ENCODE peak calls at places on chromosomes 1 and 21, in six cellular contexts. U is T-helper 1 cell; W is right atrium auricular region; C is natural killer cell treated with Interleukin-12 subunit alpha and Interleukin-12 subunit beta and Interleukin-15 and Interleukin-18, amount 100 ng/mL, for 72 hours; Y is KG1; R is stomach. X is an unnamed sample.

GRCh38 chr1:44701141-44701573 is 26.6 kb downstream of the ARMH1 start:
- DNase-seq in U (no peak), W (no peak), C (no peak), Y (no peak), R (no peak), X (no peak)

GRCh38 chr1:50774759-50775351 is 185.2 kb downstream of the FAF1 start:
- DNase-seq in U (no peak), W (no peak), C (no peak), Y (peak; percentile 11), R (no peak), X (peak; percentile 74)

GRCh38 chr1:175520186-175520585 is 223.2 kb downstream of the TNR start:
- DNase-seq in U (no peak), W (no peak), C (no peak), Y (no peak), R (peak; percentile 58), X (no peak)

GRCh38 chr1:19606817-19607706 is 37.0 kb upstream of the NBL1 start:
- DNase-seq in U (peak; percentile 67), W (no peak), C (no peak), Y (no peak), R (no peak), X (no peak)

GRCh38 chr1:153291514-153291913 is 21.2 kb downstream of the PGLYRP3 start:
- DNase-seq in U (no peak), W (peak; percentile 32), C (no peak), Y (no peak), R (no peak), X (no peak)

GRCh38 chr1:169741666-169742394 is 8.0 kb upstream of the SELE start:
- DNase-seq in U (no peak), W (no peak), C (no peak), Y (no peak), R (no peak), X (peak; percentile 70)

GRCh38 chr1:183243190-183244065 is 57.4 kb downstream of the LAMC2 start:
- DNase-seq in U (no peak), W (peak; percentile 85), C (no peak), Y (no peak), R (no peak), X (no peak)

GRCh38 chr1:210236840-210237409 is 4.3 kb downstream of the SERTAD4 start:
- DNase-seq in U (no peak), W (peak; percentile 88), C (no peak), Y (no peak), R (no peak), X (peak; percentile 52)

GRCh38 chr1:168145184-168146159 is 8.7 kb upstream of the GPR161 start:
- DNase-seq in U (peak; percentile 69), W (peak; percentile 87), C (peak; percentile 84), Y (peak; percentile 79), R (peak; percentile 87), X (peak; percentile 91)

GRCh38 chr1:147162093-147162492 is 10.2 kb downstream of the PRKAB2 start:
- DNase-seq in U (no peak), W (no peak), C (no peak), Y (no peak), R (no peak), X (no peak)

GRCh38 chr1:54887665-54888071 is 673 bp upstream of the DHCR24 start:
- DNase-seq in U (no peak), W (peak; percentile 68), C (no peak), Y (no peak), R (peak; percentile 47), X (peak; percentile 13)

GRCh38 chr21:38083534-38083933 is 167.3 kb upstream of the KCNJ6 start:
- DNase-seq in U (no peak), W (no peak), C (no peak), Y (no peak), R (no peak), X (no peak)

GRCh38 chr1:150564051-150564991 is 15.1 kb downstream of the MCL1 start:
- DNase-seq in U (no peak), W (no peak), C (peak; percentile 60), Y (no peak), R (no peak), X (no peak)

GRCh38 chr1:205680073-205680851 is at the start of gene SLC45A3:
- DNase-seq in U (no peak), W (no peak), C (no peak), Y (no peak), R (peak; percentile 49), X (peak; percentile 66)

GRCh38 chr1:213131851-213132655 is 81.0 kb downstream of the RPS6KC1 start:
- DNase-seq in U (no peak), W (no peak), C (no peak), Y (no peak), R (no peak), X (no peak)

GRCh38 chr1:26785611-26786436 is 1.9 kb upstream of the PIGV start:
- DNase-seq in U (no peak), W (no peak), C (no peak), Y (peak; percentile 64), R (no peak), X (peak; percentile 17)

GRCh38 chr1:41618066-41618825 is 133.8 kb upstream of the EDN2 start:
- DNase-seq in U (no peak), W (peak; percentile 86), C (peak; percentile 39), Y (no peak), R (peak; percentile 93), X (no peak)

GRCh38 chr1:15275921-15276683 is 29.1 kb downstream of the FHAD1 start:
- DNase-seq in U (no peak), W (peak; percentile 53), C (no peak), Y (no peak), R (no peak), X (no peak)

GRCh38 chr1:9369964-9370788 is 77.5 kb downstream of the SPSB1 start:
- DNase-seq in U (no peak), W (no peak), C (no peak), Y (no peak), R (no peak), X (no peak)

GRCh38 chr1:229371624-229372023 is 28.8 kb upstream of the CCSAP start:
- DNase-seq in U (no peak), W (no peak), C (no peak), Y (no peak), R (no peak), X (no peak)

GRCh38 chr1:82598816-82599215 is 798.1 kb downstream of the ADGRL2 start:
- DNase-seq in U (no peak), W (no peak), C (no peak), Y (no peak), R (no peak), X (no peak)

GRCh38 chr1:64956733-64957441 is 9.5 kb downstream of the JAK1 start:
- DNase-seq in U (no peak), W (no peak), C (peak; percentile 71), Y (peak; percentile 14), R (no peak), X (no peak)

GRCh38 chr1:164557270-164557669 is 1.7 kb upstream of the PBX1 start:
- DNase-seq in U (no peak), W (no peak), C (no peak), Y (no peak), R (peak; percentile 47), X (no peak)

GRCh38 chr1:195981448-195982139 is 626.6 kb downstream of the KCNT2 start:
- DNase-seq in U (no peak), W (no peak), C (no peak), Y (no peak), R (no peak), X (no peak)

GRCh38 chr1:211333906-211334305 is 7.3 kb downstream of the TRAF5 start:
- DNase-seq in U (no peak), W (no peak), C (no peak), Y (no peak), R (no peak), X (no peak)

GRCh38 chr1:112687361-112687760 is 12.9 kb downstream of the MOV10 start:
- DNase-seq in U (no peak), W (no peak), C (no peak), Y (no peak), R (no peak), X (no peak)

GRCh38 chr1:46134660-46135331 is 2.4 kb upstream of the PIK3R3 start:
- DNase-seq in U (no peak), W (no peak), C (no peak), Y (no peak), R (no peak), X (no peak)

GRCh38 chr1:230573647-230574046 is 68.6 kb upstream of the COG2 start:
- DNase-seq in U (no peak), W (no peak), C (no peak), Y (no peak), R (no peak), X (no peak)

GRCh38 chr1:94527447-94528031 is 14.0 kb downstream of the F3 start:
- DNase-seq in U (no peak), W (no peak), C (no peak), Y (no peak), R (no peak), X (peak; percentile 10)

GRCh38 chr1:221743416-221744208 is 1.7 kb upstream of the DUSP10 start:
- DNase-seq in U (no peak), W (no peak), C (no peak), Y (no peak), R (no peak), X (no peak)

GRCh38 chr1:248858096-248858890 is 592 bp downstream of the ZNF692 start:
- DNase-seq in U (no peak), W (peak; percentile 65), C (no peak), Y (peak; percentile 95), R (peak; percentile 85), X (peak; percentile 65)

GRCh38 chr1:210373878-210374599 is 45.3 kb downstream of the HHAT start:
- DNase-seq in U (peak; percentile 56), W (no peak), C (peak; percentile 69), Y (no peak), R (peak; percentile 52), X (peak; percentile 95)

GRCh38 chr1:30040081-30041019 is 683.0 kb downstream of the MATN1 start:
- DNase-seq in U (no peak), W (peak; percentile 42), C (no peak), Y (no peak), R (no peak), X (no peak)